ENCODE peak calls at places on chromosome 20, in four cellular contexts. B is ecto neural progenitor cell, V is substantia nigra, X is endothelial cell. L is an unnamed sample.

GRCh38 chr20:23782366-23782983 is 31.7 kb upstream of the CST1 start:
- DNase-seq in V (no peak), X (peak; percentile 44), B (peak; percentile 58), L (no peak)

GRCh38 chr20:25571817-25572216 is 13.5 kb downstream of the NINL start:
- DNase-seq in B (no peak), X (no peak), V (no peak), L (no peak)

GRCh38 chr20:35891375-35891774 is 62.9 kb downstream of the SCAND1 start:
- DNase-seq in X (no peak), V (no peak), B (no peak), L (no peak)

GRCh38 chr20:47187450-47188195 is 168.9 kb downstream of the ZMYND8 start:
- DNase-seq in X (no peak), B (no peak), V (no peak), L (no peak)

GRCh38 chr20:37863289-37863688 is 39.6 kb upstream of the VSTM2L start:
- DNase-seq in X (no peak), V (no peak), B (no peak), L (no peak)

GRCh38 chr20:11686195-11686594 is 231.5 kb upstream of the BTBD3 start:
- DNase-seq in X (no peak), B (no peak), V (no peak), L (no peak)

GRCh38 chr20:5073154-5074049 is 46.4 kb downstream of the PCNA start:
- DNase-seq in B (no peak), V (peak; percentile 66), X (no peak), L (peak; percentile 92)

GRCh38 chr20:12012241-12013222 is 94.8 kb downstream of the BTBD3 start:
- DNase-seq in X (peak; percentile 52), V (peak; percentile 27), B (peak; percentile 53), L (no peak)

GRCh38 chr20:39049684-39050554 is 87.8 kb downstream of the DHX35 start:
- DNase-seq in B (peak; percentile 91), V (peak; percentile 70), X (peak; percentile 86), L (peak; percentile 88)

GRCh38 chr20:61760321-61761112 is 305.2 kb downstream of the TAF4 start:
- DNase-seq in V (peak; percentile 14), X (no peak), B (no peak), L (peak; percentile 20)

GRCh38 chr20:48892849-48893352 is 28.6 kb upstream of the ARFGEF2 start:
- DNase-seq in X (no peak), V (no peak), B (no peak), L (no peak)

L was measured in lower lobe of right lung.